ENCODE peak calls at places on chromosomes 4 and X, in five cellular contexts. One of them, this sample, is unnamed. For H3K27me3, the result is how much of the 10 kb centered on the place peaks cover.

GRCh38 chr4:185339941-185340340 is 55.8 kb downstream of the LRP2BP start:
- DNase-seq in cardiac muscle cell: no peak
- DNase-seq in heart right ventricle: no peak
- DNase-seq in mammary epithelial cell: no peak
- DNase-seq in tibial nerve: no peak
- DNase-seq in this sample: no peak

GRCh38 chr4:136369073-136369472 is 1163.2 kb downstream of the PCDH18 start:
- DNase-seq in cardiac muscle cell: no peak
- DNase-seq in heart right ventricle: no peak
- DNase-seq in mammary epithelial cell: no peak
- DNase-seq in tibial nerve: no peak
- DNase-seq in this sample: no peak

GRCh38 chr4:26751838-26752237 is 108.8 kb upstream of the STIM2 start:
- DNase-seq in cardiac muscle cell: no peak
- DNase-seq in heart right ventricle: no peak
- DNase-seq in mammary epithelial cell: no peak
- DNase-seq in tibial nerve: no peak
- DNase-seq in this sample: no peak

GRCh38 chr4:22385615-22386014 is 130.3 kb downstream of the ADGRA3 start:
- DNase-seq in cardiac muscle cell: peak
- DNase-seq in heart right ventricle: no peak
- DNase-seq in mammary epithelial cell: peak
- DNase-seq in tibial nerve: no peak
- DNase-seq in this sample: no peak

GRCh38 chr4:128848461-128848860 is 39.0 kb downstream of the JADE1 start:
- DNase-seq in cardiac muscle cell: no peak
- DNase-seq in heart right ventricle: no peak
- DNase-seq in mammary epithelial cell: no peak
- DNase-seq in tibial nerve: no peak
- DNase-seq in this sample: no peak

GRCh38 chrX:133838761-133839676 is 146.4 kb downstream of the GPC3 start:
- DNase-seq in cardiac muscle cell: peak
- DNase-seq in heart right ventricle: no peak
- DNase-seq in mammary epithelial cell: peak
- DNase-seq in tibial nerve: no peak
- DNase-seq in this sample: no peak

GRCh38 chr4:137545461-137545861 is 13.2 kb upstream of the PCDH18 start:
- DNase-seq in cardiac muscle cell: peak
- DNase-seq in heart right ventricle: no peak
- DNase-seq in mammary epithelial cell: no peak
- DNase-seq in tibial nerve: no peak
- DNase-seq in this sample: no peak

GRCh38 chr4:3266076-3266475 is 17.1 kb downstream of the MSANTD1 start:
- DNase-seq in cardiac muscle cell: no peak
- DNase-seq in heart right ventricle: no peak
- DNase-seq in mammary epithelial cell: no peak
- DNase-seq in tibial nerve: no peak
- DNase-seq in this sample: no peak

GRCh38 chrX:120840826-120841225 is 34.8 kb downstream of the CT47B1 start:
- DNase-seq in cardiac muscle cell: peak
- DNase-seq in heart right ventricle: no peak
- DNase-seq in mammary epithelial cell: peak
- DNase-seq in tibial nerve: no peak
- DNase-seq in this sample: no peak

DNA sequence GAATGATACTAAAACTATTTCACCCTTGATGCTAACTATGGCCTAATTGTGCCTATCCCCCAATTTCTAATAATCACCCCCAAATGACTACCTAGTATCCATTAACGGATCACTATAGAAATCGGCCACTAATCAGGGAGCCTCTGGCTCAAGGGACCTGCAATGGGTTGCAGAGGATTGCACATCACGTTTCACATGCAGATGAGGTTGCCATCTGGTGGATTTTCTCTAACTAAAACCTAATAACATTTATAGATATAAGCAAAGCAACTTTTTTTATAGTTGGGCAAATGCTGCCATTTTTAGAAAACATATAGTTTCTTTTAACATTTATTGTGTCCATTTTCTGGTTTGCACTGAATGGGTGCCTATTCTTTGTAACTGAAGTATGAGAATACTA is 28.3 kb upstream of the ALG13 start:
- DNase-seq in cardiac muscle cell: no peak
- DNase-seq in heart right ventricle: no peak
- DNase-seq in mammary epithelial cell: no peak
- DNase-seq in tibial nerve: no peak
- DNase-seq in this sample: no peak
- TF ChIP-seq CTCF in cardiac muscle cell: no peak
- TF ChIP-seq CTCF in heart right ventricle: no peak
- TF ChIP-seq CTCF in mammary epithelial cell: peak
- TF ChIP-seq CTCF in tibial nerve: no peak
- TF ChIP-seq CTCF in this sample: no peak

DNA sequence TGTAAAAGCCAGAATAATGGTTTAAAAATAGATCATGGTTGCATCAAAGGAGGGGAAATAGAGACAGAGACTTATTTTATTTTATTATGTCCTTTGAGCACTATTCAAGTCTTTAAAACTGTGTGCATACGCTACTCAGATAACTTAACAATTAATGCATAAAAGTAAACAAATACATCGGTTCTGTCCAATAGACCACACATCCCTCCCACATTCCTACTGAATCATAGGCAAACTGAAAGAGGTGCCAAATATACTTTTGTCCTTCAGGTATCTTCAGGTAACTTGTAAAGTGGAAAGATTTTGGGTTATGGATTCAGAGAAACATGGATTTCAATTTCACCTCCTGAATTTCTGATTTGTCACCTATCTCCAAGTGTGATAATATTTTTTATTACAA is 91.3 kb downstream of the SPOCK3 start:
- DNase-seq in cardiac muscle cell: no peak
- DNase-seq in heart right ventricle: no peak
- DNase-seq in mammary epithelial cell: no peak
- DNase-seq in tibial nerve: no peak
- DNase-seq in this sample: no peak
- H3K27ac ChIP-seq in cardiac muscle cell: no peak
- H3K27ac ChIP-seq in heart right ventricle: no peak
- H3K27ac ChIP-seq in mammary epithelial cell: no peak
- H3K27ac ChIP-seq in tibial nerve: no peak
- H3K27ac ChIP-seq in this sample: no peak

DNA sequence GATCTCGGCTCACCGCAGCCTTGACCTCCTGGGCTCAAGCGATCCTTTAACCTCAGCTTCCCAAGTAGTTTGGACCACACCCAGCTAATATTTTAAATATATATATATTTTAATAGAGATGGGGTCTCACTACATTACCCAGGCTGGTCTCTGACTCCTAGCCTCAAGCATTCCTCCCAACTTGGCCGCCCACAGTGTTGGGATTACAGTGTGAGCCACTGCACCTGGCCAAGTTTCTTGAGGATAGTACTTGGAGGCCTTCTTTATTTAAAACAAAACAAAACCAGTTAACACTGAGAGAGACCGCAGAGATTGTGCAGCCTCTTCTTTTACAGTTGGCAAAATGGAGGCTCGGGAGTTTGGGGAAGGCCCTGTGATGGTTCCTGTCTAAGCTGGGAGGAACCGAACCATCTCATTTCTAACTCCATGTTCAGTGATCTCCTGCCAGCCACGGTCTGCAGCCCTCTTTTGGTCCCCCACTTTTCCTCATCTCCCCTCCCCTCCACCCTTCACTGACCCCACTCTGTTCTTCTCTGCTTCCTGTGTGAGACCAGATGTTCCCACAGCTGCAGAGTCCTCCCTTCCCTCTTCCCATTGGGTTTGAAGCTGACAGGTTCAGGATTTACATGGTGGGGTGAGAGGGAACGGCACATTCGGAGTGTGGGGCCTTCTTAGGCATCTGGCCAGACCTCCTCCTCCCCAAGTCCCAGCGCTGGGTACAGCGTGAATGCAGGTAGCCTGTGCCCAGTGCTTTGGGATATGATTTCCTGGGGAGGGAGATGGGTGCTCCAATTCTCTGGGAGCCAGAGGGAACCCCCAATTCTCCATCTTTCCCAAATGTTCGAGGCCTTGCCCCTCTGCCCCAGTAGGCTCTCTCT is 1.4 kb upstream of the SORCS2 start:
- DNase-seq in cardiac muscle cell: no peak
- DNase-seq in heart right ventricle: no peak
- DNase-seq in mammary epithelial cell: no peak
- DNase-seq in tibial nerve: peak
- DNase-seq in this sample: no peak
- H3K27me3 ChIP-seq in cardiac muscle cell: half or more
- H3K27me3 ChIP-seq in heart right ventricle: half or more
- H3K27me3 ChIP-seq in mammary epithelial cell: under half
- H3K27me3 ChIP-seq in tibial nerve: under half
- H3K27me3 ChIP-seq in this sample: half or more

GRCh38 chrX:46279214-46279924 is 265.9 kb downstream of the ZNF674 start:
- DNase-seq in cardiac muscle cell: peak
- DNase-seq in heart right ventricle: no peak
- DNase-seq in mammary epithelial cell: peak
- DNase-seq in tibial nerve: no peak
- DNase-seq in this sample: no peak
- TF ChIP-seq CTCF in cardiac muscle cell: peak
- TF ChIP-seq CTCF in heart right ventricle: no peak
- TF ChIP-seq CTCF in mammary epithelial cell: peak
- TF ChIP-seq CTCF in tibial nerve: no peak
- TF ChIP-seq CTCF in this sample: no peak

GRCh38 chr4:174224550-174224949 is 58.9 kb downstream of the FBXO8 start:
- DNase-seq in cardiac muscle cell: no peak
- DNase-seq in heart right ventricle: no peak
- DNase-seq in mammary epithelial cell: no peak
- DNase-seq in tibial nerve: no peak
- DNase-seq in this sample: no peak
- H3K27ac ChIP-seq in cardiac muscle cell: no peak
- H3K27ac ChIP-seq in heart right ventricle: no peak
- H3K27ac ChIP-seq in mammary epithelial cell: no peak
- H3K27ac ChIP-seq in tibial nerve: no peak
- H3K27ac ChIP-seq in this sample: no peak